ENCODE peak calls at places on chromosomes 16 and 17, in four cellular contexts. G, Q, I and J are unnamed samples.

GRCh38 chr16:9364721-9365693 is 273.6 kb downstream of the HAPSTR1 start:
- DNase-seq in G (peak; percentile 38), Q (no peak), I (no peak), J (no peak)

GRCh38 chr17:8372422-8372821 is 4.1 kb downstream of the KRABD2 start:
- DNase-seq in G (no peak), Q (no peak), I (no peak), J (no peak)

GRCh38 chr17:33725675-33726271 is 432.7 kb upstream of the ASIC2 start:
- DNase-seq in G (peak; percentile 19), Q (peak; percentile 37), I (no peak), J (peak; percentile 17)

GRCh38 chr17:47728214-47728877 is 4.7 kb upstream of the TBX21 start:
- DNase-seq in G (no peak), Q (no peak), I (no peak), J (no peak)

GRCh38 chr17:38916771-38917170 is 8.6 kb upstream of the LASP1NB start:
- DNase-seq in G (no peak), Q (no peak), I (no peak), J (no peak)

GRCh38 chr16:55502801-55503366 is 6.0 kb upstream of the LPCAT2 start:
- DNase-seq in G (peak; percentile 96), Q (peak; percentile 98), I (no peak), J (peak; percentile 64)

GRCh38 chr17:77313831-77314230 is 173.1 kb downstream of the SEC14L1 start:
- DNase-seq in G (no peak), Q (no peak), I (no peak), J (no peak)

GRCh38 chr16:22370038-22370541 is 4.3 kb downstream of the CDR2 start:
- DNase-seq in G (no peak), Q (peak; percentile 71), I (no peak), J (no peak)

GRCh38 chr17:39462644-39463375 is 1.5 kb downstream of the CDK12 start:
- DNase-seq in G (peak; percentile 29), Q (peak; percentile 6), I (no peak), J (no peak)

GRCh38 chr16:20678242-20678641 is 19.2 kb downstream of the ACSM1 start:
- DNase-seq in G (no peak), Q (no peak), I (no peak), J (no peak)

GRCh38 chr17:2936771-2937321 is 126.6 kb downstream of the OR1D5 start:
- DNase-seq in G (no peak), Q (no peak), I (no peak), J (no peak)

GRCh38 chr16:8849411-8850011 is 19.3 kb downstream of the CARHSP1 start:
- DNase-seq in G (no peak), Q (peak; percentile 84), I (no peak), J (peak; percentile 85)

GRCh38 chr16:66696669-66697630 is at the start of gene CMTM4:
- DNase-seq in G (peak; percentile 85), Q (peak; percentile 92), I (peak; percentile 71), J (peak; percentile 51)

GRCh38 chr16:69632836-69633235 is 67.1 kb downstream of the NFAT5 start:
- DNase-seq in G (no peak), Q (no peak), I (no peak), J (no peak)

GRCh38 chr16:27439273-27440018 is 37.5 kb downstream of the IL21R start:
- DNase-seq in G (no peak), Q (no peak), I (no peak), J (no peak)

GRCh38 chr16:27441998-27442397 is 40.0 kb downstream of the IL21R start:
- DNase-seq in G (no peak), Q (no peak), I (no peak), J (no peak)

GRCh38 chr16:27444470-27444869 is 42.5 kb downstream of the IL21R start:
- DNase-seq in G (no peak), Q (no peak), I (no peak), J (no peak)

GRCh38 chr16:27444015-27444414 is 42.0 kb downstream of the IL21R start:
- DNase-seq in G (no peak), Q (peak; percentile 71), I (no peak), J (peak; percentile 70)

DNA sequence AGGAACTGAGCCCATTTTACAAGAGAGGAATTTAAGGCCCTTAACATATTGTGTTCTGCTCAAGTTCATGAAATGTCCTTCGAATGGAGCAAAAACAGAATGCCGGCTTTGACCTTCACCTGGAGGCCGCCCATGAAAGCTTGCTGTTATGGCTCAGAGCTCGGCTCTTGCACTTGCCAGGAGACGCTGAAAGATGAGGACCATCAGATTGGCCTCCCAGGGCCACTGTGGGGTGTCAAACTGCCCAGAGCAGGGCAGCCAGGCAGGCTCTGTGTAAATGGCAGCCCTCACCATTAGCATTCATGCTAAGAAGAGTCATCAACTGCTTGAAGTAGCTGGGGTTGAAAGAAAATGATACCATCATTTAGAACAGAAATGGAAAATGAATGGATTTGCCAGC is 39.3 kb downstream of the IL21R start:
- DNase-seq in G (no peak), Q (no peak), I (no peak), J (no peak)
- H3K27ac ChIP-seq in G (no peak overlapping the region), Q (no peak overlapping the region), I (no peak overlapping the region), J (no peak overlapping the region)

GRCh38 chr17:64345691-64346376 is 44.8 kb downstream of the PECAM1 start:
- DNase-seq in G (no peak), Q (no peak), I (no peak), J (no peak)
- H3K27ac ChIP-seq in G (no peak overlapping the region), Q (no peak overlapping the region), I (no peak overlapping the region), J (no peak overlapping the region)

GRCh38 chr16:24836836-24837235 is 8.9 kb upstream of the SLC5A11 start:
- DNase-seq in G (no peak), Q (no peak), I (no peak), J (no peak)

GRCh38 chr16:24834459-24835335 is 11.1 kb upstream of the SLC5A11 start:
- DNase-seq in G (peak; percentile 82), Q (peak; percentile 53), I (no peak), J (peak; percentile 34)

GRCh38 chr16:24839347-24839972 is 6.3 kb upstream of the SLC5A11 start:
- DNase-seq in G (no peak), Q (no peak), I (no peak), J (no peak)

GRCh38 chr16:24838554-24839266 is 7.1 kb upstream of the SLC5A11 start:
- DNase-seq in G (peak; percentile 25), Q (peak; percentile 84), I (no peak), J (peak; percentile 60)

DNA sequence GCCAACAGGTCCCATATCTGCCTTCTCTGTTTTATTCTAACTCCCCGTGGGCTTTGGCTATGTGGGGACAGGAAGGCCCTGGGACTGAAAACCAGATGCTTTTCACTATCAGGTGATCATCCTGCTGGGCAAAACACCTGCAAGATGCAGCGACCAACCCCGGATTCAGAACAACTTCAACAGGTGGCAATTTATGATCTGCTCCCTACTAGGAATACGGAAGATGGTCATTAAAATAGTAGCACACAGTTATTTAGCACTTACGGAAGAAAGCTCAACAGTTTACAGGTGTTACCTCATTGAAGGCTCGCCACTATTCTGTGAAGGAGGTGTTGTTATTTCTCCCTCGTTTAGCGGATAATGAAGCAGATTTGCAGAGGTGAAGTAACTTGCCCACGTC is 7.8 kb upstream of the SLC5A11 start:
- DNase-seq in G (no peak), Q (no peak), I (no peak), J (no peak)
- H3K27ac ChIP-seq in G (no peak overlapping the region), Q (no peak overlapping the region), I (no peak overlapping the region), J (no peak overlapping the region)

DNA sequence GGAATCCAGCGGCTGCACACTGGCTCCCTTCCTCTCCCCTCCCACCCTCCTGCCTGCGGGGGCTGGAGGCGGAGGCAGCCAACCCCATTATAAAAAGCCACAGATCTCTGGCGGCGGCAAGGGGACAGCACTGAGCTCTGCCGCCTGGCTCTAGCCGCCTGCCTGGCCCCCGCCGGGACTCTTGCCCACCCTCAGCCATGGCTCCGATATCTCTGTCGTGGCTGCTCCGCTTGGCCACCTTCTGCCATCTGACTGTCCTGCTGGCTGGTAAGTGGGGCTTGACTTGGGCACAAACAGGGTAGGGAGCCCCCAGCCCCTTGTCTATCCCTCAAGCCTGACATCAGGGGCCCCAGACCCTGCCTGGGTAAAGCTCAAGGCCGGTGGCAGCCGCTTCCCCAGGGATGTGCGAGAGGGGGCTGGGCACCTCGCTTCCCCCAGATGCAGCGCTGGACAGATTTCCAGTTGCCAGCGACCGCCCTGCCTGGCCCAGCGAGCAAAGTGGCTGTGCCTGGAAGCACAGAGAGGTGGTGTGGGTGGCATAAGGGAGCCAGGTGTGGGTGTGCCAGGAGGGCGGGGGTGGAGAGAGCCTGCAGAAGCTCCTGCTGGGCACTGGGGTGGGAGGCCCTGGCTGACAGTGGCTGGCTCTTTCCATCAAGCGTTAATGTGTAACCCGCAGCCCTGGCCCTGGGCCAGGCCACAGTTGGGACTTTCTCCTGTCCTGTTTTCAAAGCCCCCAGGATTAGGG is at the start of gene CX3CL1:
- DNase-seq in G (peak; percentile 81), Q (peak; percentile 69), I (no peak), J (peak; percentile 28)
- H3K27ac ChIP-seq in G (peak within 1 kb of the TSS; percentile 35), Q (peak within 1 kb of the TSS; percentile 14), I (no peak within 1 kb of the TSS), J (no peak within 1 kb of the TSS)

GRCh38 chr16:72537684-72538083 is 365.7 kb upstream of the PMFBP1 start:
- DNase-seq in G (no peak), Q (peak; percentile 45), I (no peak), J (peak; percentile 40)
- H3K27ac ChIP-seq in G (no peak overlapping the region), Q (no peak overlapping the region), I (no peak overlapping the region), J (peak overlapping the region; percentile 63)

GRCh38 chr17:35716897-35717839 is 14.3 kb upstream of the RASL10B start:
- DNase-seq in G (no peak), Q (peak; percentile 32), I (no peak), J (no peak)

GRCh38 chr17:35714988-35715387 is 16.5 kb upstream of the RASL10B start:
- DNase-seq in G (no peak), Q (no peak), I (no peak), J (no peak)

GRCh38 chr17:35713069-35713728 is 18.2 kb upstream of the RASL10B start:
- DNase-seq in G (no peak), Q (peak; percentile 89), I (no peak), J (peak; percentile 82)

GRCh38 chr17:35715416-35715815 is 16.0 kb upstream of the RASL10B start:
- DNase-seq in G (no peak), Q (no peak), I (no peak), J (no peak)

GRCh38 chr17:35716173-35716572 is 15.3 kb upstream of the RASL10B start:
- DNase-seq in G (no peak), Q (no peak), I (no peak), J (no peak)
- H3K27ac ChIP-seq in G (no peak overlapping the region), Q (peak overlapping the region; percentile 90), I (no peak overlapping the region), J (no peak overlapping the region)

DNA sequence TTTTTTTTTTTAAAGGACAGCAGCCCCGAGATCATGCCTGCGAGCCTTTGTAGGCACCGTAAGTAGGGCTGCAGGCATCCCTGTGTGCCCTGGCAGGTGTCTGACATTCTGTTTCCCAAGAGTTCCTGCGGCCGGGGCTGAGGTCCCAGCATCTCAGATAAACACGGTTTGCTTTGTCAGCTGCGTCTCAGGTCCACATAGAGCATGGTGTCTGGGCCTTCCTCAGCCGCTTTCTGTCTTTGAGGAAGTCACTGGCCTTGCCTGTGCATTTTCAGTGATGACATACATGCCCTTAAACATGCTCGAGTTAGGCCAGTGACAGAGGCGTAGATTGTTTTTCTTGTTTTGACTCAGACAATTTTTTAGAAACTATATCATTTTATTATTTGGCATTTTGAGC is 105.7 kb downstream of the SNX29 start:
- DNase-seq in G (no peak), Q (no peak), I (no peak), J (no peak)
- H3K27ac ChIP-seq in G (no peak overlapping the region), Q (no peak overlapping the region), I (peak overlapping the region; percentile 44), J (no peak overlapping the region)